ENCODE peak calls at places on chromosome 1, in five cellular contexts. J is HFFc6, B is astrocyte, F is astrocyte of the spinal cord, D is neural crest cell. Z is an unnamed sample.

GRCh38 chr1:169879034-169879835 is 14.5 kb downstream of the SCYL3 start:
- DNase-seq in J (no peak), B (peak; percentile 16), F (no peak), D (no peak), Z (no peak)

GRCh38 chr1:227734858-227735780 is at the start of the genes JMJD4 and SNAP47:
- DNase-seq in J (peak; percentile 89), B (peak; percentile 77), F (peak; percentile 93), D (peak; percentile 88), Z (peak; percentile 96)

GRCh38 chr1:39110882-39111281 is 84.7 kb downstream of the NDUFS5 start:
- DNase-seq in J (peak; percentile 76), B (peak; percentile 81), F (no peak), D (no peak), Z (no peak)

GRCh38 chr1:226602186-226603029 is 53.8 kb downstream of the STUM start:
- DNase-seq in J (peak; percentile 30), B (peak; percentile 30), F (peak; percentile 2), D (no peak), Z (no peak)

GRCh38 chr1:248596615-248597014 is 885 bp downstream of the OR2T10 start:
- DNase-seq in J (no peak), B (no peak), F (no peak), D (no peak), Z (no peak)

GRCh38 chr1:198936371-198937083 is 297.7 kb downstream of the PTPRC start:
- DNase-seq in J (peak; percentile 13), B (peak; percentile 22), F (peak; percentile 65), D (no peak), Z (no peak)

GRCh38 chr1:50978144-50978851 is 8.3 kb downstream of the CDKN2C start:
- DNase-seq in J (peak; percentile 19), B (no peak), F (peak; percentile 41), D (peak; percentile 25), Z (no peak)

GRCh38 chr1:220363196-220363831 is 91.1 kb upstream of the RAB3GAP2 start:
- DNase-seq in J (no peak), B (peak; percentile 55), F (no peak), D (no peak), Z (no peak)

GRCh38 chr1:212586429-212587303 is 21.9 kb upstream of the ATF3 start:
- DNase-seq in J (no peak), B (no peak), F (no peak), D (no peak), Z (no peak)

GRCh38 chr1:111089638-111090037 is 50.3 kb downstream of the DRAM2 start:
- DNase-seq in J (no peak), B (no peak), F (no peak), D (no peak), Z (no peak)

GRCh38 chr1:185973645-185974044 is 239.5 kb downstream of the HMCN1 start:
- DNase-seq in J (peak; percentile 92), B (peak; percentile 98), F (peak; percentile 98), D (no peak), Z (no peak)

GRCh38 chr1:43558346-43558841 is 27.7 kb downstream of the PTPRF start:
- DNase-seq in J (no peak), B (peak; percentile 62), F (peak; percentile 57), D (no peak), Z (no peak)

GRCh38 chr1:152967201-152967600 is 3.2 kb upstream of the SPRR4 start:
- DNase-seq in J (no peak), B (no peak), F (no peak), D (no peak), Z (peak; percentile 34)

GRCh38 chr1:173280899-173281660 is 73.9 kb upstream of the TNFSF4 start:
- DNase-seq in J (no peak), B (no peak), F (no peak), D (no peak), Z (no peak)

GRCh38 chr1:38571726-38572125 is 287.8 kb downstream of the RRAGC start:
- DNase-seq in J (no peak), B (no peak), F (no peak), D (no peak), Z (no peak)

GRCh38 chr1:100479620-100480338 is 58.2 kb upstream of the GPR88 start:
- DNase-seq in J (no peak), B (no peak), F (no peak), D (no peak), Z (no peak)

GRCh38 chr1:97385536-97385935 is 535.3 kb downstream of the DPYD start:
- DNase-seq in J (no peak), B (peak; percentile 59), F (peak; percentile 57), D (no peak), Z (no peak)

GRCh38 chr1:12539705-12540579 is 78.1 kb downstream of the DHRS3 start:
- DNase-seq in J (peak; percentile 96), B (peak; percentile 99), F (peak; percentile 97), D (peak; percentile 26), Z (peak; percentile 87)

GRCh38 chr1:31745898-31746668 is 18.1 kb downstream of the ADGRB2 start:
- DNase-seq in J (no peak), B (no peak), F (no peak), D (no peak), Z (no peak)

GRCh38 chr1:51960262-51960661 is 30.2 kb downstream of the RAB3B start:
- DNase-seq in J (no peak), B (no peak), F (no peak), D (no peak), Z (no peak)

GRCh38 chr1:12309783-12310742 is 80.2 kb downstream of the VPS13D start:
- DNase-seq in J (no peak), B (peak; percentile 71), F (peak; percentile 72), D (no peak), Z (no peak)

DNA sequence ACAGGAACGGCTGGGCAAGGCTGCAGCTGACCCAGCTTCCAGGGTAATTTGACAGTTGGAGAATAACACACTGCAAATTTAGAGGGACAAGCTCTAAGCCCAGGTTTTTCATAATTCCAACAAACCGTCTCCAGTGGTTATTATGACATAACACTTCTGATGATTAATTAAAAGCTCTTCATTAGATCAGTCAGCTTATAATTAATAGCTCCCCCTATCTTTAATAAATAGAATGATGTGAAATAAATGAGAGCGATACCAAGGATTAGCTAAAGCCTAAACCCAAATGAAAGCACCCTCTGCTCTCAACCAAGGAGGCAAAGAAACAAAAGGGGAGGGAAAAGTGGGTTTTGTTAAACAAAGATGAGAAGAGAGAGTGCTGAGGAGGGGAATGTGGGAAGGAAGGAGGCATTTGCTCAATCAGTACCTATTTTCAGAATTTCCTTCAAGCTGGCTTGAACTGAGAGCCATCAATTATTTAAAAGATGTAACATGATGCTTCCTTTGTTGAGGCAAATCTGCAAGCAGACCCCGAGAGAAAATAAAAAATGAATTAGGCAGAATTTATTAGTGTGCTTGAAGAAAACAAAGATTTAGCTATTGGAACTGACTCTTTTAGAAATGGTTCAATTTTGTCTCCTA is 221.8 kb upstream of the ESRRG start:
- DNase-seq in J (no peak), B (no peak), F (no peak), D (no peak), Z (no peak)
- TF ChIP-seq CTCF in J (no peak), B (no peak), F (no peak), D (no peak), Z (no peak)

GRCh38 chr1:116880952-116881351 is 28.8 kb upstream of the PTGFRN start:
- DNase-seq in J (no peak), B (peak; percentile 29), F (no peak), D (no peak), Z (no peak)

GRCh38 chr1:116879478-116880133 is 30.1 kb upstream of the PTGFRN start:
- DNase-seq in J (no peak), B (no peak), F (no peak), D (no peak), Z (no peak)

GRCh38 chr1:116877369-116877768 is 32.3 kb upstream of the PTGFRN start:
- DNase-seq in J (no peak), B (no peak), F (no peak), D (no peak), Z (no peak)

GRCh38 chr1:116881879-116882520 is 27.7 kb upstream of the PTGFRN start:
- DNase-seq in J (peak; percentile 58), B (peak; percentile 62), F (peak; percentile 22), D (no peak), Z (no peak)

DNA sequence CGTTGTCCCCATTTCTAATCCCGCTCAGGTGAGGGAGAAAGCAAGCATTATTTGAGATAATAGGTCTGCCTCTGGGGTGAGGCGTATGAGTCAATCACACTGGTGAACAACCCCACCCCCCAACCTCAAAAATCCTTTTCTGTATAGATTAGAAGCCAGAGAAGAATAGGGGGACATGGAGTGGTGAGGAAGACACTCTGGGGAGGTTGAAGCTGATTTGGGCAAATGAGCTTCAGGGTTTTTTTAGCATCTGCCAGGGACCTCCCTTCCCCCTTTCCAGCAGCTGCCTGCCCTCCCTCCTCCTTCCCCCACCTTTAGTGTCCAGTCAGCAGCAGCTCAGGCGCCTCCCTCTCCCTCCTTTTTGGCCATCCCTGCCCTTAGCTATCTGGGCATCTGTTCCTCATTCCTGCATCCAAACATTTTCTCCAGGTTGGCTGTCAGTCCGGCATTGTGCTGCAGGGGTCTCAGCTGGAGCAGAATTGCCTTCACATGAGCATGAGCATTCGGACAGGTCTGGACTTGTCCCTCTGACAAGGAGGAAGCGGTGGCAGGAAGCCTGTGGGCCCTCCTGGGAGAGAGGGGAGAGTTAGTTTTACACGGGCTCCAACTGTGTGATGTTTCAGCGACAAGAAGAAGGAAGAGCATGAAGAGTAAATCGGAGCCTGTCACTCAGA is 30.8 kb upstream of the PTGFRN start:
- DNase-seq in J (no peak), B (peak; percentile 75), F (peak; percentile 64), D (peak; percentile 7), Z (no peak)
- TF ChIP-seq CTCF in J (no peak), B (no peak), F (no peak), D (peak; percentile 15), Z (no peak)

GRCh38 chr1:167412072-167412471 is 106.3 kb downstream of the CD247 start:
- DNase-seq in J (no peak), B (no peak), F (no peak), D (no peak), Z (no peak)

GRCh38 chr1:167412920-167413319 is 105.4 kb downstream of the CD247 start:
- DNase-seq in J (no peak), B (no peak), F (no peak), D (no peak), Z (no peak)

GRCh38 chr1:167408355-167408754 is 110.0 kb downstream of the CD247 start:
- DNase-seq in J (no peak), B (no peak), F (no peak), D (no peak), Z (no peak)

GRCh38 chr1:167413328-167413727 is 105.0 kb downstream of the CD247 start:
- DNase-seq in J (no peak), B (no peak), F (no peak), D (no peak), Z (no peak)

GRCh38 chr1:167409183-167409582 is 109.1 kb downstream of the CD247 start:
- DNase-seq in J (no peak), B (no peak), F (no peak), D (no peak), Z (no peak)
- TF ChIP-seq CTCF in J (no peak), B (no peak), F (peak; percentile 2), D (peak; percentile 41), Z (peak; percentile 35)

DNA sequence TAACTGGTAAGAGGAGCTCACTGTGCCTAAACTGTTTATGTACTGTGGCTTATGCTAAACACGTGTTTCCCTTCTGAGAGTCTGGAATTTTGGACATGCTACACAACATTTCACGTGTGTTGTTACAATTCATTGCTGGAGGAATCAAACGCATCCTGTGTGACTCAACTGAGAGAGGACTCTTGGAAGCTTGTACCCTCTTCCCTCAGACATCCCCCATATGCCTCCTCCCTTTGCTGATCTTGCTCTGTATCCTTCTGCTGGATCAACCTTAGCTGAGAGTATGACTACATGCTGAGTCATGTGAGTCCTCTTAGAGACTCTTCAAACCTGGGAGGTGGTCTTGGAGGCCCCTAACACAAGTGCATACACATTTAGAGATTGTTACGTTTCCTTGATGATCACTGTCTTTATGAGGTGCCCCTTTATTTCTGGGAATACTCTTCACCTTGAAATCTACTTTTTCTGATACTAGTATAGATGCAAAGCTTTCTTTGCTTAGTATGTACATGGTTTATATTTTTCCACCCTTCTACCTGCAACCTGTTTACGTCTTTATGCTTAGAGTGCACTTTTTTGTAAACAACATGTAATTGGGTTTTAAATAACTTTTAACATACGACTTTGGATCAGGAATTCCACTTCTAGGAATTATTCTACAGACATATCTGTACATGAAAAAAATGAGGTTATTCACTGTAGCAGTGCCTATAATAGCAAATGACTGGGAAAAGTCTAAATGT is 8.7 kb downstream of the NPHP4 start:
- DNase-seq in J (peak; percentile 82), B (peak; percentile 74), F (peak; percentile 69), D (no peak), Z (no peak)
- TF ChIP-seq CTCF in J (no peak), B (no peak), F (no peak), D (no peak), Z (no peak)